ENCODE peak calls at places on chromosomes 5 and 9, in six cellular contexts. S, L, G, D, U and J are unnamed samples.
A peak's percentile ranks its signal among the peaks of the same experiment; 100 is the strongest.

GRCh38 chr9:38408719-38409118 is 15.5 kb downstream of the IGFBPL1 start:
- DNase-seq in S (no peak), L (no peak), G (no peak), D (no peak), U (no peak), J (no peak)

GRCh38 chr9:131366745-131367401 is 27.0 kb upstream of the PRRC2B start:
- DNase-seq in S (peak; percentile 52), L (no peak), G (no peak), D (peak; percentile 26), U (no peak), J (no peak)

GRCh38 chr9:83451308-83451707 is 86.9 kb downstream of the FRMD3 start:
- DNase-seq in S (peak; percentile 59), L (no peak), G (no peak), D (no peak), U (peak; percentile 56), J (no peak)

GRCh38 chr9:109311281-109311680 is 9.6 kb downstream of the EPB41L4B start:
- DNase-seq in S (no peak), L (no peak), G (no peak), D (no peak), U (no peak), J (no peak)

GRCh38 chr5:158154226-158155005 is 295.5 kb upstream of the CLINT1 start:
- DNase-seq in S (peak; percentile 81), L (no peak), G (peak; percentile 73), D (no peak), U (no peak), J (no peak)

GRCh38 chr9:110847661-110848060 is 179.1 kb downstream of the MUSK start:
- DNase-seq in S (no peak), L (no peak), G (no peak), D (no peak), U (no peak), J (no peak)

GRCh38 chr5:3190433-3190832 is 405.2 kb upstream of the IRX1 start:
- DNase-seq in S (no peak), L (no peak), G (no peak), D (no peak), U (no peak), J (no peak)

GRCh38 chr9:4704129-4704528 is 24.8 kb downstream of the CDC37L1 start:
- DNase-seq in S (peak; percentile 35), L (no peak), G (no peak), D (no peak), U (no peak), J (no peak)

GRCh38 chr9:137480686-137481683 is 21.9 kb upstream of the NSMF start:
- DNase-seq in S (no peak), L (no peak), G (peak; percentile 59), D (no peak), U (no peak), J (no peak)

GRCh38 chr9:118109542-118109941 is 405.3 kb downstream of the TLR4 start:
- DNase-seq in S (no peak), L (no peak), G (no peak), D (no peak), U (no peak), J (no peak)

GRCh38 chr5:11619339-11620028 is 284.8 kb downstream of the CTNND2 start:
- DNase-seq in S (peak; percentile 59), L (no peak), G (no peak), D (no peak), U (no peak), J (no peak)

GRCh38 chr9:86034863-86035734 is 64.3 kb downstream of the GOLM1 start:
- DNase-seq in S (peak; percentile 42), L (no peak), G (no peak), D (no peak), U (no peak), J (no peak)

GRCh38 chr9:19913151-19913550 is 124.3 kb upstream of the SLC24A2 start:
- DNase-seq in S (peak; percentile 43), L (no peak), G (no peak), D (no peak), U (no peak), J (no peak)

GRCh38 chr5:150345716-150346115 is 11.8 kb upstream of the TCOF1 start:
- DNase-seq in S (no peak), L (no peak), G (no peak), D (no peak), U (no peak), J (no peak)

GRCh38 chr5:60208681-60209080 is 315.2 kb upstream of the PDE4D start:
- DNase-seq in S (no peak), L (no peak), G (no peak), D (no peak), U (no peak), J (no peak)

GRCh38 chr5:66246621-66247020 is 102.5 kb downstream of the SREK1 start:
- DNase-seq in S (peak; percentile 45), L (no peak), G (no peak), D (no peak), U (no peak), J (no peak)

GRCh38 chr9:4927043-4927471 is 58.0 kb upstream of the JAK2 start:
- DNase-seq in S (no peak), L (no peak), G (no peak), D (no peak), U (no peak), J (no peak)

GRCh38 chr9:38331141-38331540 is 61.4 kb upstream of the ALDH1B1 start:
- DNase-seq in S (no peak), L (no peak), G (no peak), D (no peak), U (no peak), J (no peak)

GRCh38 chr9:14312721-14313377 is 1.1 kb downstream of the NFIB start:
- DNase-seq in S (peak; percentile 22), L (no peak), G (peak; percentile 70), D (peak; percentile 25), U (no peak), J (peak; percentile 60)

GRCh38 chr9:87109851-87110250 is 162.5 kb upstream of the GAS1 start:
- DNase-seq in S (no peak), L (no peak), G (no peak), D (no peak), U (no peak), J (no peak)

GRCh38 chr5:67149933-67150523 is 46.6 kb downstream of the CD180 start:
- DNase-seq in S (peak; percentile 58), L (no peak), G (no peak), D (no peak), U (no peak), J (no peak)

GRCh38 chr5:123035950-123036390 is 555 bp downstream of the PPIC start:
- DNase-seq in S (peak; percentile 39), L (no peak), G (peak; percentile 83), D (peak; percentile 53), U (peak; percentile 61), J (peak; percentile 81)

GRCh38 chr9:126317513-126317912 is 9.1 kb upstream of the MVB12B start:
- DNase-seq in S (peak; percentile 41), L (peak; percentile 30), G (no peak), D (no peak), U (no peak), J (no peak)
- TF ChIP-seq CTCF in S (peak; percentile 60), L (peak; percentile 71), G (peak; percentile 29), D (peak; percentile 58), U (peak; percentile 8), J (peak; percentile 50)

GRCh38 chr5:32526815-32527214 is 58.5 kb upstream of the SUB1 start:
- DNase-seq in S (no peak), L (no peak), G (no peak), D (no peak), U (no peak), J (no peak)

GRCh38 chr5:32536246-32536645 is 49.1 kb upstream of the SUB1 start:
- DNase-seq in S (no peak), L (no peak), G (no peak), D (no peak), U (no peak), J (no peak)

GRCh38 chr5:32534056-32534455 is 51.3 kb upstream of the SUB1 start:
- DNase-seq in S (no peak), L (no peak), G (no peak), D (no peak), U (no peak), J (no peak)

GRCh38 chr5:32531885-32532520 is 53.4 kb upstream of the SUB1 start:
- DNase-seq in S (peak; percentile 57), L (no peak), G (no peak), D (no peak), U (no peak), J (no peak)
- H3K27ac ChIP-seq in S (no peak overlapping the region), L (peak overlapping the region; percentile 48), G (peak overlapping the region; percentile 17), D (no peak overlapping the region), U (no peak overlapping the region), J (no peak overlapping the region)

DNA sequence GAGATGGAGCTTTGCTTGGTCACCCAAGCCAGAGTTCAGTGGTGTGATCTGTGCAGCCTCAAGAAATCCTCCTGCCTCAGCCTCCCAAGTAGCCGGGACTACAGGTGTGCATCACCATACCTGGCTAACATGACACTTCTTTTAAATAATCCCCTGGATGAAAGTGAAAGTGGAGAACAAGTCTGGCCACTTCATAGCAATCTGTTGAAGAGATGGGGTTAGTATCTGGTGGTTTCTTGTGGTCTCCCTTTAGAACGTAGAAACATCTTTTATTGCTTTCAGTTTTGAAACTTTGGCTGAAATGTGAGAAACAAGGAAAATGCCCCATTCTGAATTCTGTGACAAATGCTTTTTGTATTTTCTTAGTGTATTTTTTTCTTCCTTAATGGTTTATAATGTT is 452.5 kb upstream of the RIOK2 start:
- DNase-seq in S (no peak), L (no peak), G (no peak), D (no peak), U (no peak), J (no peak)
- H3K4me3 ChIP-seq in S (no peak overlapping the region), L (no peak overlapping the region), G (no peak overlapping the region), D (no peak overlapping the region), U (no peak overlapping the region), J (no peak overlapping the region)

GRCh38 chr5:159657298-159657697 is 259.0 kb upstream of the ADRA1B start:
- DNase-seq in S (no peak), L (no peak), G (no peak), D (no peak), U (no peak), J (no peak)
- TF ChIP-seq CTCF in S (no peak), L (no peak), G (no peak), D (no peak), U (no peak), J (no peak)

GRCh38 chr5:167064199-167064811 is 1227.1 kb upstream of the WWC1 start:
- DNase-seq in S (no peak), L (no peak), G (no peak), D (no peak), U (no peak), J (no peak)
- H3K27ac ChIP-seq in S (no peak overlapping the region), L (no peak overlapping the region), G (no peak overlapping the region), D (no peak overlapping the region), U (no peak overlapping the region), J (no peak overlapping the region)

DNA sequence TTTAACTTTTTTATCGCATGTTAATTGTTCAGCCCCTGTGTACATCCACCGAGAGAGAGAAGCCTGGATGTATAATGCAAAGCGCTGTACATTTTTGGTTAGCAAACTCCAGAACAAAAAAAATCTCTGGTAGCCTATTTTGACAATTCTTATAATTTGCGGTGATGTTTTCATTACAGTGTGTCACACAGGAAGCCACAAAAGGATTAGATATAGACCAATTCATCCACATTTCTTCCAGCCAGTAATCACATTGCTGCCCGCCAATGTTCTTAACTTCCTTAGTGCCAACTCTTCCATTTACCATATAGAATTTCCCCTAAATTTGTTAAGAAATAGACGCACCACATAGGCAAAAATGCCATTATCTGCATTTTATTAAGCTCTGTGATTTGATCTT is 435.6 kb downstream of the EFNA5 start:
- DNase-seq in S (no peak), L (no peak), G (no peak), D (no peak), U (no peak), J (no peak)
- H3K4me3 ChIP-seq in S (no peak overlapping the region), L (no peak overlapping the region), G (no peak overlapping the region), D (no peak overlapping the region), U (no peak overlapping the region), J (no peak overlapping the region)